ENCODE peak calls at places on chromosomes 3 and 15, in five cellular contexts. W is ovary, O is tibial nerve, I is stomach, Y is HepG2. Q is an unnamed sample.

GRCh38 chr3:15329058-15330005 is 3.1 kb downstream of the SH3BP5 start:
- DNase-seq in W (no peak), O (no peak), I (no peak), Y (no peak), Q (no peak)

GRCh38 chr3:49668861-49669260 is 5.3 kb upstream of the APEH start:
- DNase-seq in W (no peak), O (no peak), I (no peak), Y (peak; percentile 21), Q (no peak)

GRCh38 chr15:60905587-60905986 is 323.5 kb downstream of the RORA start:
- DNase-seq in W (no peak), O (no peak), I (no peak), Y (no peak), Q (no peak)

GRCh38 chr15:88655103-88655553 is 16.3 kb downstream of the ISG20 start:
- DNase-seq in W (no peak), O (no peak), I (peak; percentile 24), Y (no peak), Q (no peak)

GRCh38 chr3:11465744-11466611 is 177.7 kb downstream of the VGLL4 start:
- DNase-seq in W (no peak), O (no peak), I (no peak), Y (no peak), Q (no peak)

GRCh38 chr15:39400821-39401550 is 179.9 kb upstream of the THBS1 start:
- DNase-seq in W (no peak), O (no peak), I (no peak), Y (no peak), Q (no peak)

GRCh38 chr3:79286882-79287281 is 480.9 kb downstream of the ROBO1 start:
- DNase-seq in W (no peak), O (no peak), I (no peak), Y (no peak), Q (no peak)

GRCh38 chr3:59142581-59142980 is 92.8 kb upstream of the CFAP20DC start:
- DNase-seq in W (no peak), O (no peak), I (no peak), Y (no peak), Q (no peak)

GRCh38 chr15:101017041-101017754 is 98.0 kb downstream of the LRRK1 start:
- DNase-seq in W (no peak), O (no peak), I (no peak), Y (no peak), Q (peak; percentile 29)

GRCh38 chr3:141311496-141312358 is 56.6 kb upstream of the ZBTB38 start:
- DNase-seq in W (peak; percentile 98), O (peak; percentile 94), I (peak; percentile 99), Y (peak; percentile 96), Q (peak; percentile 99)
- TF ChIP-seq POLR2A in W (peak; percentile 55), O (peak; percentile 63), I (no peak), Y (peak; percentile 71), Q (no peak)

GRCh38 chr3:32381922-32382321 is 9.7 kb upstream of the CMTM7 start:
- DNase-seq in W (no peak), O (no peak), I (no peak), Y (no peak), Q (no peak)
- TF ChIP-seq EP300 in W (no peak), O (no peak), I (no peak), Y (no peak), Q (no peak)

GRCh38 chr15:80059786-80060489 is 462 bp downstream of the ZFAND6 start:
- DNase-seq in W (no peak), O (no peak), I (peak; percentile 45), Y (peak; percentile 24), Q (peak; percentile 83)
- TF ChIP-seq POLR2A in W (no peak), O (no peak), I (no peak), Y (no peak), Q (no peak)

GRCh38 chr15:83066761-83067637 is at the start of gene BTBD1:
- DNase-seq in W (peak; percentile 90), O (peak; percentile 83), I (peak; percentile 90), Y (peak; percentile 84), Q (peak; percentile 96)
- TF ChIP-seq EP300 in W (no peak), O (no peak), I (no peak), Y (no peak), Q (no peak)

GRCh38 chr3:40456940-40457823 is at the start of gene RPL14:
- DNase-seq in W (peak; percentile 95), O (peak; percentile 93), I (peak; percentile 97), Y (peak; percentile 90), Q (peak; percentile 99)
- TF ChIP-seq POLR2A in W (peak; percentile 97), O (peak; percentile 92), I (no peak), Y (peak; percentile 97), Q (peak; percentile 90)

GRCh38 chr15:86164222-86164898 is 84.7 kb downstream of the AGBL1 start:
- DNase-seq in W (no peak), O (no peak), I (no peak), Y (no peak), Q (no peak)
- TF ChIP-seq EP300 in W (no peak), O (no peak), I (no peak), Y (no peak), Q (no peak)

GRCh38 chr3:186624598-186624997 is 11.7 kb downstream of the AHSG start:
- DNase-seq in W (no peak), O (no peak), I (no peak), Y (no peak), Q (no peak)
- TF ChIP-seq POLR2A in W (no peak), O (no peak), I (no peak), Y (peak; percentile 38), Q (no peak)

GRCh38 chr15:72380743-72381142 is 4.9 kb upstream of the HEXA start:
- DNase-seq in W (no peak), O (no peak), I (no peak), Y (no peak), Q (no peak)

GRCh38 chr15:72379856-72380255 is 4.0 kb upstream of the HEXA start:
- DNase-seq in W (no peak), O (no peak), I (no peak), Y (no peak), Q (no peak)

GRCh38 chr15:72375501-72375845 is 341 bp downstream of the HEXA start:
- DNase-seq in W (no peak), O (no peak), I (peak; percentile 77), Y (no peak), Q (no peak)

GRCh38 chr15:72375846-72376581 is at the start of gene HEXA:
- DNase-seq in W (peak; percentile 99), O (peak; percentile 99), I (peak; percentile 98), Y (peak; percentile 93), Q (peak; percentile 97)
- TF ChIP-seq EP300 in W (no peak), O (peak; percentile 74), I (peak; percentile 45), Y (peak; percentile 86), Q (no peak)

DNA sequence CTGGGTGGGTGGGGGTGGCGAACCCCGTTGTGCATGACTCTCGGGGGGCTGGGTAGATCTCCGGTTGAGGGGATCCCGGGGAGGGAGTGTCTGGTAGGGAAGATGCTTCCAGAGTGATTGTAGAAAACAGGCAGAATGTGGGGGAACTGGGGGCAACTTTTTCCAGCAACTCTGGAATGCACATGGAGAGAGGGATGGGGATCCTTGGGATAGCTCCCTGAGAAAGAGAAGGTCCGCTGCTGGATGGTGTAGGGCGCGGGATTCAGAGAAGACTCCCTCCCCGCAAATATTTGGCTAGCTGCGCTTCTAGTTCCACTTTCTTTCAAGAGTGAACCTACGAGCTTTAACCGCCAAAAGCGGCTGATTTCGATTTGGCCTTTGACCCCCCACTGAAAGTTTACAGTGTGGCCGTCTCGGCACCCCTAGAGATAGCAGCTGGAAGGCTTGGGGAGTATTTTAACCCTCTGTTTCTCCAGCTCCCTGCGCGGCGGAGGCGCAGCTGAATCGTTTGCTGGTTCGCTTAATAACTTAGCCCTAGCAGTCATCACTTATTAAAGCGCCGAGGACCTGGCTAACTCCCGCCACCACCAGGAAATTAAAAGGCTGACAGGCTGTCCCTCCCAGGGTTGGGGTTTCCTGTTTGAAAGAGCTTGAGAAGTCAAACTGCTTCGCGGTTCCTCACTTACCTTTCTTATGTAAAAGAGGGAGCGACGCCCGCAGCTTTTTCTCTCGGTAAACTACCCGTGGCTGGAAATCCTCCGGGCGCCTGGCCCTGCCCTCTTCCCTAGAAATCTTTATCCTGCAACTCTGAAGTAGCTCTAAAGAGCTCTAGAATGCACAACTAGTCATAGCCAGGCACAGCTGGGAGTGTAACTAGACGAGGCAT is 1.2 kb downstream of the PHLDB2 start:
- DNase-seq in W (peak; percentile 67), O (peak; percentile 67), I (peak; percentile 75), Y (peak; percentile 71), Q (peak; percentile 88)
- TF ChIP-seq POLR2A in W (peak; percentile 53), O (peak; percentile 74), I (no peak), Y (peak; percentile 27), Q (no peak)